ENCODE peak calls at places on chromosomes 11 and 22, in ten cellular contexts. D is ovary, Q is GM23248, J is heart left ventricle, R is heart right ventricle, I is H9, L is fibroblast of lung, P is SK-N-SH, S is PC-9, X is Peyer's patch. Z is an unnamed sample. For H3K4me1, the result is how much of the 10 kb centered on the place peaks cover.

GRCh38 chr22:19419086-19419463 is 12.5 kb downstream of the HIRA start:
- DNase-seq in D (no peak), Q (no peak), J (no peak), R (no peak), I (no peak), L (no peak), P (no peak), S (no peak), X (no peak), Z (no peak)

GRCh38 chr11:14619580-14619979 is 24.0 kb upstream of the PDE3B start:
- DNase-seq in D (no peak), Q (no peak), J (no peak), R (no peak), I (no peak), L (no peak), P (no peak), S (no peak), X (no peak), Z (no peak)

GRCh38 chr22:18056161-18056666 is 21.6 kb upstream of the PEX26 start:
- DNase-seq in D (no peak), Q (peak), J (no peak), R (no peak), I (no peak), L (peak), P (peak), S (no peak), X (peak), Z (peak)

GRCh38 chr22:37186228-37186996 is 1.6 kb downstream of the C1QTNF6 start:
- DNase-seq in D (no peak), Q (peak), J (no peak), R (no peak), I (peak), L (peak), P (peak), S (peak), X (peak), Z (no peak)

GRCh38 chr22:33476716-33477115 is 418.5 kb upstream of the SYN3 start:
- DNase-seq in D (no peak), Q (peak), J (no peak), R (no peak), I (no peak), L (peak), P (no peak), S (peak), X (no peak), Z (no peak)

GRCh38 chr22:26642465-26643367 is 14.7 kb upstream of the MIAT start:
- DNase-seq in D (no peak), Q (no peak), J (peak), R (peak), I (peak), L (peak), P (no peak), S (no peak), X (peak), Z (no peak)

GRCh38 chr22:44365196-44365802 is 52.5 kb upstream of the SHISAL1 start:
- DNase-seq in D (no peak), Q (peak), J (no peak), R (no peak), I (no peak), L (peak), P (no peak), S (peak), X (no peak), Z (peak)

GRCh38 chr22:49087163-49087562 is 740.5 kb downstream of the BRD1 start:
- DNase-seq in D (no peak), Q (no peak), J (no peak), R (no peak), I (no peak), L (no peak), P (no peak), S (no peak), X (no peak), Z (no peak)

GRCh38 chr11:106463154-106463553 is 385.7 kb downstream of the AASDHPPT start:
- DNase-seq in D (no peak), Q (no peak), J (no peak), R (no peak), I (no peak), L (no peak), P (no peak), S (no peak), X (no peak), Z (no peak)

GRCh38 chr11:44634401-44635281 is 69.2 kb downstream of the CD82 start:
- DNase-seq in D (peak), Q (peak), J (peak), R (peak), I (peak), L (peak), P (peak), S (no peak), X (peak), Z (peak)

GRCh38 chr22:40178417-40179409 is 988 bp downstream of the TNRC6B start:
- DNase-seq in D (no peak), Q (peak), J (no peak), R (no peak), I (peak), L (peak), P (peak), S (no peak), X (peak), Z (peak)

GRCh38 chr11:74460481-74461154 is 6.7 kb downstream of the KCNE3 start:
- DNase-seq in D (no peak), Q (peak), J (no peak), R (no peak), I (no peak), L (peak), P (no peak), S (peak), X (no peak), Z (no peak)

GRCh38 chr11:67119577-67120391 is 721 bp downstream of the KDM2A start:
- DNase-seq in D (peak), Q (peak), J (peak), R (peak), I (no peak), L (no peak), P (peak), S (no peak), X (peak), Z (peak)

DNA sequence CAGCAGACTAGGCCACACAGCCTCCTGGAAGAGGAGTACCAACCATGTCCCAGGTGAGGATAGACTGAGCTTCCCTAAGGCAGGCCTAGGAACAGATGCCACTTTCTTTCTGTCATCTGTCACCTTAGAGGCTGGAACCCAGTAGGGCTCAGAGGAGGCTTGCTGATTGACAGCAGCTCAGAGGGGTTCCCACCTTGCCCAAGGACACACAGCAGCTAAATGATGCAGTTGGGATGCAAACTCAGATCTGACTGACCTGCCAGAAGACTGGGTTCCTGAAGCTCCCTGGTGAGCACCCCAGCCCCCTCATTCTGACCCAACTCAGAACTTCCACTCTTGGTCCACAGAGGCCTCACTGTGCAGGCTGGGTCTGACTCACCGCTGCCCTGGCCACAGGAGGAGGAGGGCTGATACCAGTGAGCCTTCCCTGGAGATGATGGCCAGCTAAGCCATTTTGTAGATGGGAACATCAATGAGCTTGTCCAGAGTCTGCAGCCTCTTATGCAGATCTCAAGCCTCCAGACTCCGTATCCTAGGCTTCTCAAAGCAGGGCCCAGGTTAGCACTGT is 14.0 kb downstream of the CAPN5 start:
- DNase-seq in D (no peak), Q (peak), J (no peak), R (no peak), I (no peak), L (peak), P (no peak), S (no peak), X (peak), Z (no peak)
- H3K4me1 ChIP-seq in D (under half), Q (under half), J (under half), R (under half), I (under half), L (under half), P (under half), S (under half), X (under half), Z (under half)

GRCh38 chr11:65422633-65423515 is at the start of gene NEAT1:
- DNase-seq in D (peak), Q (peak), J (peak), R (peak), I (peak), L (peak), P (peak), S (peak), X (peak), Z (peak)
- H3K4me1 ChIP-seq in D (under half), Q (under half), J (half or more), R (under half), I (under half), L (under half), P (under half), S (half or more), X (under half), Z (under half)

GRCh38 chr11:73140213-73141030 is 1.7 kb downstream of the FCHSD2 start:
- DNase-seq in D (no peak), Q (peak), J (peak), R (peak), I (peak), L (peak), P (peak), S (no peak), X (no peak), Z (peak)

GRCh38 chr11:73142128-73142377 is at the start of gene FCHSD2:
- DNase-seq in D (no peak), Q (no peak), J (no peak), R (no peak), I (no peak), L (no peak), P (no peak), S (no peak), X (no peak), Z (no peak)

GRCh38 chr11:73141031-73141308 is 1.1 kb downstream of the FCHSD2 start:
- DNase-seq in D (peak), Q (peak), J (no peak), R (no peak), I (no peak), L (peak), P (peak), S (peak), X (peak), Z (no peak)

GRCh38 chr11:73143126-73143838 is 1.2 kb upstream of the FCHSD2 start:
- DNase-seq in D (peak), Q (peak), J (no peak), R (no peak), I (no peak), L (peak), P (peak), S (peak), X (peak), Z (no peak)

GRCh38 chr11:73141309-73142127 is 600 bp downstream of the FCHSD2 start:
- DNase-seq in D (peak), Q (peak), J (peak), R (peak), I (peak), L (peak), P (peak), S (peak), X (peak), Z (peak)
- H3K4me1 ChIP-seq in D (under half), Q (under half), J (half or more), R (under half), I (under half), L (under half), P (under half), S (under half), X (under half), Z (under half)

GRCh38 chr11:46490576-46491100 is 99.1 kb upstream of the CHRM4 start:
- DNase-seq in D (no peak), Q (peak), J (no peak), R (no peak), I (no peak), L (peak), P (no peak), S (no peak), X (no peak), Z (no peak)
- H3K4me1 ChIP-seq in D (under half), Q (under half), J (under half), R (under half), I (under half), L (under half), P (under half), S (under half), X (under half), Z (under half)

GRCh38 chr11:12090061-12090572 is 20.3 kb upstream of the MICAL2 start:
- DNase-seq in D (no peak), Q (peak), J (no peak), R (peak), I (no peak), L (peak), P (no peak), S (peak), X (peak), Z (no peak)
- H3K4me1 ChIP-seq in D (under half), Q (half or more), J (half or more), R (under half), I (under half), L (under half), P (under half), S (half or more), X (under half), Z (under half)

DNA sequence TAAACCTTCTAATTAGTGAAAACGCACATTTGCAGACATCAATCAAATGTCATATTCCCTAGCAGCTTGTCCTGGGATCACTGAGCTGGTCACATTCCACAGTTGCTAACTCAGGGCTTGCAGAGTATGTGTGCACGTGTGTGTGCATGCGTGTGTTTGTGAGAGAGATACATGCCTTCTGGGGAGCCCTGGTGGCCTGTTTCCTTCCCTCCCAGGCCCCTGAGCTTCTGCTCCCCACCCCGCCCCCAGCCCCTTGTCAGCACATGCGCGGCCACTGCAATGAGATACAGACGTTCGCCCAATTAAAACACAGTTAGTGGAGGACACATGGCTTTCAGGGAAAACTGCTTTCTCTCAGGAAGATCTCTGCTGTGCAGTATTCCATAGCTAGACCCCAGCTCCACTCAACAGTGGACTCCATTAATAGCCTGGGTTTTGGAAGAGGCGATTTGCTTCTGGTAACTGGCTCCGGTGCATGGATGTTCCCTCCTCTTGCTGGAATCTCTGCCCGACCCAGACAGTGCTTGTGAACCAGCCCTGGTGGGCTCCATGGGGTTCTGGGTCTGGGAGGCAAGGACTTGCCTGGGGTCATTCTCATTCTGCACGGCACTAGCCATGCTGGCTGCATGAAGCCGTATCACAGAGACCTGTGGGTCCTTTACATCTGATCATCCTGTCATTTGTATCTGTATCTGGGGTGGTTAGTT is 17.8 kb downstream of the LRP5 start:
- DNase-seq in D (no peak), Q (peak), J (no peak), R (no peak), I (no peak), L (no peak), P (peak), S (no peak), X (no peak), Z (peak)
- H3K4me1 ChIP-seq in D (under half), Q (under half), J (half or more), R (under half), I (under half), L (under half), P (under half), S (under half), X (under half), Z (under half)

GRCh38 chr11:72069200-72069599 is 11.1 kb downstream of the NUMA1 start:
- DNase-seq in D (no peak), Q (peak), J (no peak), R (no peak), I (no peak), L (peak), P (no peak), S (no peak), X (no peak), Z (no peak)
- H3K4me1 ChIP-seq in D (under half), Q (half or more), J (half or more), R (under half), I (under half), L (under half), P (half or more), S (half or more), X (under half), Z (under half)

DNA sequence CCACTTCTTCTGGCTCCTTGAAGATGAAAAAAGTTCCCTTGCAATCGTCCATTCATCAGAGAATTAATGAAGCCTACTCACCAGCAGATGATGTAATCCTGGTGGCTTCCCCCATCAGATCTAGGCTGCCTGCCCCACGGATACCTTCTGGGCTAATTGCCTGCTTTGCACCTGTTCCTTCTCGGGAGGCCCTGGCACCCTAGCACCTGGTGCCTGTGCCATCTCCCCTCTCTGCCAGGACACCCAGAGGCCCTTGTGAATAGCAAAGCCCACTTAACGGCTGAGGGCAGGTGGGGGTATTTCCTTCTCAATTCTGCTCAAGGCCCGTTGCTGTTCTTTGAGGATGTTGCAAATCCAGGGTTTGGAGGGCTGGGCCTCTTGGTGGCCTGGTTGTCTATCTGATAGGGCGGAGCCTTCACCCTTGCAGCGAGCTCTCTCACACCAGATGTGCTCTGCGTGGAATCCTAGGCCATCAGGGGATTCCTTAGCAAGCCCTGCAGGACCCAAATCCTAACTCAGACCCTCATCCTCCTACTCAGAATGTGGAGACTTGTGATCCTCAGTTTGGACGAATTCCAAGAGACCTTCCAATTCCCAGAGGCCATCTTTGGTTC is at the start of gene LMO2:
- DNase-seq in D (no peak), Q (no peak), J (no peak), R (no peak), I (no peak), L (no peak), P (no peak), S (no peak), X (no peak), Z (no peak)
- H3K4me1 ChIP-seq in D (under half), Q (under half), J (under half), R (under half), I (under half), L (under half), P (under half), S (under half), X (under half), Z (under half)

GRCh38 chr11:126366064-126366822 is 10.8 kb downstream of the ST3GAL4 start:
- DNase-seq in D (peak), Q (no peak), J (no peak), R (peak), I (no peak), L (no peak), P (no peak), S (peak), X (no peak), Z (no peak)

GRCh38 chr11:126361400-126361799 is 5.9 kb downstream of the ST3GAL4 start:
- DNase-seq in D (no peak), Q (no peak), J (no peak), R (no peak), I (no peak), L (no peak), P (no peak), S (no peak), X (no peak), Z (no peak)

GRCh38 chr11:126360049-126360446 is 4.6 kb downstream of the ST3GAL4 start:
- DNase-seq in D (no peak), Q (peak), J (no peak), R (no peak), I (no peak), L (no peak), P (no peak), S (peak), X (no peak), Z (no peak)

GRCh38 chr11:126363706-126364245 is 8.3 kb downstream of the ST3GAL4 start:
- DNase-seq in D (no peak), Q (no peak), J (no peak), R (no peak), I (no peak), L (no peak), P (no peak), S (peak), X (no peak), Z (no peak)

GRCh38 chr11:126362879-126363655 is 7.6 kb downstream of the ST3GAL4 start:
- DNase-seq in D (no peak), Q (no peak), J (no peak), R (no peak), I (no peak), L (no peak), P (no peak), S (peak), X (no peak), Z (no peak)
- H3K4me1 ChIP-seq in D (half or more), Q (under half), J (half or more), R (under half), I (under half), L (under half), P (under half), S (half or more), X (under half), Z (under half)

DNA sequence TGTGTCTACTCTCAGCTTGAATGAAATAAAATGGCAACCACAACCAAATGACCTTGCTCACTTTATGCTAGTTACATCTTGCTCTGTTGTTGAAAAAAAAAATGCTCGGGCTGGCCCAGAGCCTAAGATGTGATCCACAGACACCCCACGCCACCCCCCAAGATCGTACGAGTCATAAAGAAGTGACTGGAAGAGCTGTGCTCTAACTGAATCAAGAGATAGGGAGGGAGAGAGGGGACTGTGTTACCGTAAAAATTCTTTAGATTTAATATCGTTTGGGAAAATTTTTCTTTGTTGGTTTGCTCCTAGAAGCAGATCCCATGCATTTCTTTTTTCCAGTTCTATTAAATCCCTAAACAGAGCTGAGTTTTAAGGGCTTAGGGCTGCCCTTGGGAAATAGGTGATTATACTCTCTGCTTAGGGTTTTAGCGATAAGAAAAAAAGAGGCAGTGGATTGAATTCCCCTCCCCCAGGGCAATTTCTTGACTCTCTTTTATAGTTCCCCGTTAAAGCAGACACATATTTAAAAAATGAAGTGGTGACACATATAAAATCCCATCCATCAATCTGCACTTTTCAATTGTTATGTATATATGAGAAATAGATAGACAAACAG is 14.5 kb downstream of the MAML2 start:
- DNase-seq in D (no peak), Q (no peak), J (no peak), R (no peak), I (no peak), L (peak), P (no peak), S (no peak), X (no peak), Z (no peak)
- H3K4me1 ChIP-seq in D (under half), Q (half or more), J (under half), R (under half), I (under half), L (under half), P (under half), S (half or more), X (under half), Z (under half)